ENCODE peak calls at places on chromosomes 4 and X, in ten cellular contexts. One of them, this sample, is unnamed.

GRCh38 chrX:8721536-8721935 is 10.4 kb downstream of the ANOS1 start:
- DNase-seq in IMR-90: no peak
- DNase-seq in breast epithelium: no peak
- DNase-seq in endothelial cell: no peak
- DNase-seq in cardiac muscle cell: no peak
- DNase-seq in neural crest cell: no peak
- DNase-seq in colonic mucosa: no peak
- DNase-seq in progenitor cell of endocrine pancreas: no peak
- DNase-seq in AG09319: no peak
- DNase-seq in Calu3: no peak
- DNase-seq in this sample: no peak

GRCh38 chr4:101211146-101211553 is 136.2 kb downstream of the PPP3CA start:
- DNase-seq in IMR-90: peak; percentile 58
- DNase-seq in breast epithelium: no peak
- DNase-seq in endothelial cell: no peak
- DNase-seq in cardiac muscle cell: no peak
- DNase-seq in neural crest cell: no peak
- DNase-seq in colonic mucosa: no peak
- DNase-seq in progenitor cell of endocrine pancreas: no peak
- DNase-seq in AG09319: no peak
- DNase-seq in Calu3: no peak
- DNase-seq in this sample: no peak

GRCh38 chr4:183171484-183172267 is 72.6 kb downstream of the WWC2 start:
- DNase-seq in IMR-90: peak; percentile 25
- DNase-seq in breast epithelium: no peak
- DNase-seq in endothelial cell: no peak
- DNase-seq in cardiac muscle cell: no peak
- DNase-seq in neural crest cell: no peak
- DNase-seq in colonic mucosa: no peak
- DNase-seq in progenitor cell of endocrine pancreas: no peak
- DNase-seq in AG09319: no peak
- DNase-seq in Calu3: no peak
- DNase-seq in this sample: no peak

GRCh38 chrX:19840899-19841648 is 46.3 kb downstream of the SH3KBP1 start:
- DNase-seq in IMR-90: no peak
- DNase-seq in breast epithelium: no peak
- DNase-seq in endothelial cell: no peak
- DNase-seq in cardiac muscle cell: no peak
- DNase-seq in neural crest cell: no peak
- DNase-seq in colonic mucosa: no peak
- DNase-seq in progenitor cell of endocrine pancreas: no peak
- DNase-seq in AG09319: no peak
- DNase-seq in Calu3: no peak
- DNase-seq in this sample: no peak

GRCh38 chrX:153463556-153463955 is 6.8 kb downstream of the HAUS7 start:
- DNase-seq in IMR-90: no peak
- DNase-seq in breast epithelium: no peak
- DNase-seq in endothelial cell: no peak
- DNase-seq in cardiac muscle cell: no peak
- DNase-seq in neural crest cell: no peak
- DNase-seq in colonic mucosa: no peak
- DNase-seq in progenitor cell of endocrine pancreas: no peak
- DNase-seq in AG09319: no peak
- DNase-seq in Calu3: no peak
- DNase-seq in this sample: no peak

GRCh38 chr4:128979934-128980333 is 113.4 kb downstream of the SCLT1 start:
- DNase-seq in IMR-90: peak; percentile 86
- DNase-seq in breast epithelium: no peak
- DNase-seq in endothelial cell: no peak
- DNase-seq in cardiac muscle cell: peak; percentile 83
- DNase-seq in neural crest cell: no peak
- DNase-seq in colonic mucosa: no peak
- DNase-seq in progenitor cell of endocrine pancreas: no peak
- DNase-seq in AG09319: peak; percentile 63
- DNase-seq in Calu3: no peak
- DNase-seq in this sample: no peak

GRCh38 chr4:10346023-10346422 is 111.2 kb downstream of the ZNF518B start:
- DNase-seq in IMR-90: peak; percentile 1
- DNase-seq in breast epithelium: no peak
- DNase-seq in endothelial cell: no peak
- DNase-seq in cardiac muscle cell: peak; percentile 52
- DNase-seq in neural crest cell: no peak
- DNase-seq in colonic mucosa: no peak
- DNase-seq in progenitor cell of endocrine pancreas: no peak
- DNase-seq in AG09319: no peak
- DNase-seq in Calu3: no peak
- DNase-seq in this sample: no peak

GRCh38 chrX:40107291-40108083 is 9.7 kb upstream of the BCOR start:
- DNase-seq in IMR-90: no peak
- DNase-seq in breast epithelium: no peak
- DNase-seq in endothelial cell: no peak
- DNase-seq in cardiac muscle cell: peak; percentile 27
- DNase-seq in neural crest cell: no peak
- DNase-seq in colonic mucosa: peak; percentile 59
- DNase-seq in progenitor cell of endocrine pancreas: peak; percentile 18
- DNase-seq in AG09319: no peak
- DNase-seq in Calu3: peak; percentile 65
- DNase-seq in this sample: no peak

GRCh38 chr4:48602222-48602621 is 112.2 kb downstream of the ZAR1 start:
- DNase-seq in IMR-90: peak; percentile 75
- DNase-seq in breast epithelium: no peak
- DNase-seq in endothelial cell: no peak
- DNase-seq in cardiac muscle cell: no peak
- DNase-seq in neural crest cell: no peak
- DNase-seq in colonic mucosa: no peak
- DNase-seq in progenitor cell of endocrine pancreas: no peak
- DNase-seq in AG09319: no peak
- DNase-seq in Calu3: peak; percentile 1
- DNase-seq in this sample: no peak

GRCh38 chr4:7428261-7429068 is 6.3 kb downstream of the PSAPL1 start:
- DNase-seq in IMR-90: no peak
- DNase-seq in breast epithelium: peak; percentile 40
- DNase-seq in endothelial cell: no peak
- DNase-seq in cardiac muscle cell: no peak
- DNase-seq in neural crest cell: no peak
- DNase-seq in colonic mucosa: no peak
- DNase-seq in progenitor cell of endocrine pancreas: no peak
- DNase-seq in AG09319: no peak
- DNase-seq in Calu3: no peak
- DNase-seq in this sample: no peak

GRCh38 chrX:64205441-64205734 is at the start of gene AMER1:
- DNase-seq in IMR-90: no peak
- DNase-seq in breast epithelium: no peak
- DNase-seq in endothelial cell: no peak
- DNase-seq in cardiac muscle cell: no peak
- DNase-seq in neural crest cell: no peak
- DNase-seq in colonic mucosa: no peak
- DNase-seq in progenitor cell of endocrine pancreas: no peak
- DNase-seq in AG09319: no peak
- DNase-seq in Calu3: no peak
- DNase-seq in this sample: no peak

GRCh38 chr4:143700420-143701352 is at the start of gene FREM3:
- DNase-seq in IMR-90: no peak
- DNase-seq in breast epithelium: no peak
- DNase-seq in endothelial cell: peak; percentile 22
- DNase-seq in cardiac muscle cell: no peak
- DNase-seq in neural crest cell: peak; percentile 9
- DNase-seq in colonic mucosa: no peak
- DNase-seq in progenitor cell of endocrine pancreas: peak; percentile 28
- DNase-seq in AG09319: no peak
- DNase-seq in Calu3: peak; percentile 17
- DNase-seq in this sample: peak; percentile 53

GRCh38 chrX:115174548-115174947 is 14.7 kb upstream of the RBMXL3 start:
- DNase-seq in IMR-90: peak; percentile 66
- DNase-seq in breast epithelium: no peak
- DNase-seq in endothelial cell: no peak
- DNase-seq in cardiac muscle cell: no peak
- DNase-seq in neural crest cell: no peak
- DNase-seq in colonic mucosa: no peak
- DNase-seq in progenitor cell of endocrine pancreas: no peak
- DNase-seq in AG09319: no peak
- DNase-seq in Calu3: no peak
- DNase-seq in this sample: no peak

GRCh38 chr4:71130827-71131603 is 137.6 kb downstream of the DCK start:
- DNase-seq in IMR-90: peak; percentile 89
- DNase-seq in breast epithelium: no peak
- DNase-seq in endothelial cell: no peak
- DNase-seq in cardiac muscle cell: peak; percentile 60
- DNase-seq in neural crest cell: no peak
- DNase-seq in colonic mucosa: no peak
- DNase-seq in progenitor cell of endocrine pancreas: no peak
- DNase-seq in AG09319: no peak
- DNase-seq in Calu3: no peak
- DNase-seq in this sample: no peak

GRCh38 chr4:52192697-52193096 is 141.6 kb downstream of the SPATA18 start:
- DNase-seq in IMR-90: no peak
- DNase-seq in breast epithelium: no peak
- DNase-seq in endothelial cell: no peak
- DNase-seq in cardiac muscle cell: peak; percentile 15
- DNase-seq in neural crest cell: no peak
- DNase-seq in colonic mucosa: no peak
- DNase-seq in progenitor cell of endocrine pancreas: no peak
- DNase-seq in AG09319: peak; percentile 71
- DNase-seq in Calu3: no peak
- DNase-seq in this sample: no peak

GRCh38 chr4:47482326-47482725 is 2.7 kb upstream of the ATP10D start:
- DNase-seq in IMR-90: peak; percentile 81
- DNase-seq in breast epithelium: no peak
- DNase-seq in endothelial cell: no peak
- DNase-seq in cardiac muscle cell: peak; percentile 60
- DNase-seq in neural crest cell: no peak
- DNase-seq in colonic mucosa: no peak
- DNase-seq in progenitor cell of endocrine pancreas: no peak
- DNase-seq in AG09319: no peak
- DNase-seq in Calu3: no peak
- DNase-seq in this sample: no peak

GRCh38 chr4:22014222-22014741 is 65.7 kb upstream of the KCNIP4 start:
- DNase-seq in IMR-90: no peak
- DNase-seq in breast epithelium: no peak
- DNase-seq in endothelial cell: no peak
- DNase-seq in cardiac muscle cell: peak; percentile 4
- DNase-seq in neural crest cell: no peak
- DNase-seq in colonic mucosa: no peak
- DNase-seq in progenitor cell of endocrine pancreas: no peak
- DNase-seq in AG09319: no peak
- DNase-seq in Calu3: no peak
- DNase-seq in this sample: no peak

GRCh38 chrX:42976729-42977366 is 198.9 kb upstream of the PPP1R2C start:
- DNase-seq in IMR-90: no peak
- DNase-seq in breast epithelium: no peak
- DNase-seq in endothelial cell: no peak
- DNase-seq in cardiac muscle cell: no peak
- DNase-seq in neural crest cell: no peak
- DNase-seq in colonic mucosa: peak; percentile 35
- DNase-seq in progenitor cell of endocrine pancreas: no peak
- DNase-seq in AG09319: no peak
- DNase-seq in Calu3: peak; percentile 2
- DNase-seq in this sample: no peak

GRCh38 chr4:973431-974397 is at the start of gene DGKQ:
- DNase-seq in IMR-90: peak; percentile 75
- DNase-seq in breast epithelium: peak; percentile 86
- DNase-seq in endothelial cell: peak; percentile 87
- DNase-seq in cardiac muscle cell: peak; percentile 91
- DNase-seq in neural crest cell: peak; percentile 76
- DNase-seq in colonic mucosa: peak; percentile 89
- DNase-seq in progenitor cell of endocrine pancreas: peak; percentile 78
- DNase-seq in AG09319: peak; percentile 71
- DNase-seq in Calu3: peak; percentile 76
- DNase-seq in this sample: peak; percentile 83
- TF ChIP-seq CTCF in IMR-90: no peak
- TF ChIP-seq CTCF in breast epithelium: no peak
- TF ChIP-seq CTCF in endothelial cell: no peak
- TF ChIP-seq CTCF in cardiac muscle cell: no peak
- TF ChIP-seq CTCF in neural crest cell: no peak
- TF ChIP-seq CTCF in colonic mucosa: no peak
- TF ChIP-seq CTCF in progenitor cell of endocrine pancreas: no peak
- TF ChIP-seq CTCF in AG09319: no peak
- TF ChIP-seq CTCF in Calu3: no peak
- TF ChIP-seq CTCF in this sample: no peak

GRCh38 chr4:145552181-145552822 is 66.9 kb upstream of the MMAA start:
- DNase-seq in IMR-90: no peak
- DNase-seq in breast epithelium: no peak
- DNase-seq in endothelial cell: no peak
- DNase-seq in cardiac muscle cell: no peak
- DNase-seq in neural crest cell: no peak
- DNase-seq in colonic mucosa: no peak
- DNase-seq in progenitor cell of endocrine pancreas: no peak
- DNase-seq in AG09319: no peak
- DNase-seq in Calu3: no peak
- DNase-seq in this sample: no peak

GRCh38 chr4:145553375-145553774 is 65.8 kb upstream of the MMAA start:
- DNase-seq in IMR-90: no peak
- DNase-seq in breast epithelium: no peak
- DNase-seq in endothelial cell: no peak
- DNase-seq in cardiac muscle cell: no peak
- DNase-seq in neural crest cell: no peak
- DNase-seq in colonic mucosa: no peak
- DNase-seq in progenitor cell of endocrine pancreas: no peak
- DNase-seq in AG09319: no peak
- DNase-seq in Calu3: no peak
- DNase-seq in this sample: no peak

GRCh38 chr4:145554691-145555090 is 64.5 kb upstream of the MMAA start:
- DNase-seq in IMR-90: no peak
- DNase-seq in breast epithelium: no peak
- DNase-seq in endothelial cell: no peak
- DNase-seq in cardiac muscle cell: no peak
- DNase-seq in neural crest cell: no peak
- DNase-seq in colonic mucosa: no peak
- DNase-seq in progenitor cell of endocrine pancreas: no peak
- DNase-seq in AG09319: no peak
- DNase-seq in Calu3: no peak
- DNase-seq in this sample: no peak

GRCh38 chr4:145557720-145558119 is 61.5 kb upstream of the MMAA start:
- DNase-seq in IMR-90: peak; percentile 72
- DNase-seq in breast epithelium: no peak
- DNase-seq in endothelial cell: peak; percentile 56
- DNase-seq in cardiac muscle cell: peak; percentile 83
- DNase-seq in neural crest cell: peak; percentile 45
- DNase-seq in colonic mucosa: peak; percentile 51
- DNase-seq in progenitor cell of endocrine pancreas: peak; percentile 23
- DNase-seq in AG09319: peak; percentile 43
- DNase-seq in Calu3: peak; percentile 62
- DNase-seq in this sample: peak; percentile 41
- TF ChIP-seq CTCF in IMR-90: peak; percentile 99
- TF ChIP-seq CTCF in breast epithelium: peak; percentile 62
- TF ChIP-seq CTCF in endothelial cell: peak; percentile 81
- TF ChIP-seq CTCF in cardiac muscle cell: peak; percentile 97
- TF ChIP-seq CTCF in neural crest cell: peak; percentile 82
- TF ChIP-seq CTCF in colonic mucosa: peak; percentile 79
- TF ChIP-seq CTCF in progenitor cell of endocrine pancreas: peak; percentile 85
- TF ChIP-seq CTCF in AG09319: peak; percentile 93
- TF ChIP-seq CTCF in Calu3: peak; percentile 70
- TF ChIP-seq CTCF in this sample: peak; percentile 48

GRCh38 chrX:24357101-24357500 is 3.3 kb upstream of the SUPT20HL1 start:
- DNase-seq in IMR-90: peak; percentile 21
- DNase-seq in breast epithelium: no peak
- DNase-seq in endothelial cell: no peak
- DNase-seq in cardiac muscle cell: peak; percentile 52
- DNase-seq in neural crest cell: no peak
- DNase-seq in colonic mucosa: no peak
- DNase-seq in progenitor cell of endocrine pancreas: no peak
- DNase-seq in AG09319: no peak
- DNase-seq in Calu3: no peak
- DNase-seq in this sample: no peak
- TF ChIP-seq CTCF in IMR-90: no peak
- TF ChIP-seq CTCF in breast epithelium: no peak
- TF ChIP-seq CTCF in endothelial cell: no peak
- TF ChIP-seq CTCF in cardiac muscle cell: no peak
- TF ChIP-seq CTCF in neural crest cell: no peak
- TF ChIP-seq CTCF in colonic mucosa: no peak
- TF ChIP-seq CTCF in progenitor cell of endocrine pancreas: no peak
- TF ChIP-seq CTCF in AG09319: no peak
- TF ChIP-seq CTCF in Calu3: no peak
- TF ChIP-seq CTCF in this sample: no peak

GRCh38 chr4:27474691-27475090 is 614.0 kb downstream of the STIM2 start:
- DNase-seq in IMR-90: no peak
- DNase-seq in breast epithelium: no peak
- DNase-seq in endothelial cell: no peak
- DNase-seq in cardiac muscle cell: no peak
- DNase-seq in neural crest cell: no peak
- DNase-seq in colonic mucosa: no peak
- DNase-seq in progenitor cell of endocrine pancreas: no peak
- DNase-seq in AG09319: no peak
- DNase-seq in Calu3: no peak
- DNase-seq in this sample: no peak
- TF ChIP-seq CTCF in IMR-90: no peak
- TF ChIP-seq CTCF in breast epithelium: no peak
- TF ChIP-seq CTCF in endothelial cell: no peak
- TF ChIP-seq CTCF in cardiac muscle cell: no peak
- TF ChIP-seq CTCF in neural crest cell: no peak
- TF ChIP-seq CTCF in colonic mucosa: no peak
- TF ChIP-seq CTCF in progenitor cell of endocrine pancreas: no peak
- TF ChIP-seq CTCF in AG09319: no peak
- TF ChIP-seq CTCF in Calu3: no peak
- TF ChIP-seq CTCF in this sample: no peak

This sample was measured in mesothelial cell of epicardium.